ENCODE peak calls at places on chromosomes 11 and 22, in four cellular contexts. X is Ammon's horn, G is hippocampal formation, J is renal cortical epithelial cell. E is an unnamed sample.

GRCh38 chr22:40718250-40719204 is 39.2 kb downstream of the MCHR1 start:
- DNase-seq in X (no peak), G (no peak), J (no peak), E (no peak)

GRCh38 chr11:3939211-3939610 is 83.7 kb downstream of the STIM1 start:
- DNase-seq in X (no peak), G (no peak), J (peak; percentile 85), E (no peak)

GRCh38 chr22:25542231-25542630 is 22.2 kb upstream of the GRK3 start:
- DNase-seq in X (no peak), G (no peak), J (no peak), E (no peak)

GRCh38 chr11:106880121-106880520 is 138.2 kb downstream of the GUCY1A2 start:
- DNase-seq in X (no peak), G (no peak), J (no peak), E (no peak)

GRCh38 chr11:111456859-111457730 is 55.1 kb downstream of the BTG4 start:
- DNase-seq in X (no peak), G (no peak), J (no peak), E (no peak)

GRCh38 chr11:68040121-68040956 is 1.5 kb downstream of the TCIRG1 start:
- DNase-seq in X (no peak), G (no peak), J (no peak), E (peak; percentile 52)

GRCh38 chr22:41117127-41117965 is 25.0 kb downstream of the EP300 start:
- DNase-seq in X (no peak), G (no peak), J (no peak), E (no peak)

GRCh38 chr22:20292108-20292507 is 24.0 kb upstream of the RTN4R start:
- DNase-seq in X (no peak), G (no peak), J (no peak), E (no peak)

GRCh38 chr11:117528061-117528780 is 200.6 kb downstream of the CEP164 start:
- DNase-seq in X (no peak), G (no peak), J (peak; percentile 7), E (no peak)

GRCh38 chr11:17876827-17877226 is 136.0 kb downstream of the SERGEF start:
- DNase-seq in X (no peak), G (no peak), J (no peak), E (no peak)

GRCh38 chr11:29527391-29527936 is 489.4 kb downstream of the KCNA4 start:
- DNase-seq in X (no peak), G (no peak), J (peak; percentile 100), E (no peak)

GRCh38 chr11:70823771-70824170 is 425.4 kb downstream of the CTTN start:
- DNase-seq in X (no peak), G (no peak), J (no peak), E (no peak)

E was measured in nephron progenitor cell.